ENCODE peak calls at places on chromosomes 2 and 18, in four cellular contexts. E, C, B and I are unnamed samples.

GRCh38 chr18:8803957-8804356 is 98.6 kb downstream of the MTCL1 start:
- DNase-seq in E (no peak), C (no peak), B (no peak), I (no peak)

GRCh38 chr2:37342636-37343211 is 1.7 kb upstream of the QPCT start:
- DNase-seq in E (no peak), C (no peak), B (no peak), I (no peak)

GRCh38 chr18:45958730-45959129 is 8.4 kb downstream of the EPG5 start:
- DNase-seq in E (no peak), C (no peak), B (no peak), I (no peak)

GRCh38 chr18:5066380-5066977 is 130.6 kb downstream of the AKAIN1 start:
- DNase-seq in E (no peak), C (no peak), B (no peak), I (no peak)

GRCh38 chr2:181305151-181306123 is 151.7 kb upstream of the ITGA4 start:
- DNase-seq in E (no peak), C (no peak), B (no peak), I (no peak)

GRCh38 chr2:16070648-16070971 is 130.3 kb downstream of the MYCN start:
- DNase-seq in E (no peak), C (no peak), B (no peak), I (no peak)

GRCh38 chr2:19874726-19875125 is 27.1 kb downstream of the TTC32 start:
- DNase-seq in E (no peak), C (no peak), B (no peak), I (no peak)

GRCh38 chr18:77131652-77132368 is 773 bp downstream of the MBP start:
- DNase-seq in E (peak; percentile 67), C (peak; percentile 50), B (no peak), I (peak; percentile 65)

GRCh38 chr18:47184419-47185050 is 8.4 kb upstream of the IER3IP1 start:
- DNase-seq in E (no peak), C (no peak), B (no peak), I (no peak)

GRCh38 chr2:53268626-53269025 is 499.0 kb upstream of the CHAC2 start:
- DNase-seq in E (no peak), C (no peak), B (no peak), I (no peak)

GRCh38 chr2:62286089-62286785 is 90.3 kb downstream of the B3GNT2 start:
- DNase-seq in E (no peak), C (no peak), B (no peak), I (no peak)

GRCh38 chr2:129092871-129093385 is 774.3 kb upstream of the HS6ST1 start:
- DNase-seq in E (no peak), C (no peak), B (no peak), I (peak; percentile 22)

GRCh38 chr18:43312891-43313290 is 35.6 kb upstream of the SYT4 start:
- DNase-seq in E (no peak), C (no peak), B (no peak), I (no peak)

GRCh38 chr2:137942785-137943034 is 21.6 kb upstream of the HNMT start:
- DNase-seq in E (no peak), C (no peak), B (no peak), I (no peak)

GRCh38 chr18:75127143-75128021 is 81.6 kb downstream of the PTGR3 start:
- DNase-seq in E (no peak), C (peak; percentile 54), B (no peak), I (peak; percentile 17)

GRCh38 chr2:113080134-113080533 is 12.4 kb downstream of the IL1F10 start:
- DNase-seq in E (no peak), C (peak; percentile 74), B (no peak), I (peak; percentile 70)

GRCh38 chr2:119263656-119264055 is 40.0 kb downstream of the STEAP3 start:
- DNase-seq in E (no peak), C (no peak), B (no peak), I (no peak)

GRCh38 chr2:237615631-237616249 is 11.6 kb upstream of the LRRFIP1 start:
- DNase-seq in E (no peak), C (no peak), B (no peak), I (no peak)

GRCh38 chr2:241803387-241804325 is 5.3 kb upstream of the NEU4 start:
- DNase-seq in E (peak; percentile 68), C (no peak), B (peak; percentile 1), I (peak; percentile 13)

GRCh38 chr2:187379869-187380268 is 68.2 kb downstream of the CALCRL start:
- DNase-seq in E (no peak), C (no peak), B (no peak), I (no peak)

GRCh38 chr2:102114851-102115497 is 27.6 kb upstream of the IL1R1 start:
- DNase-seq in E (peak; percentile 42), C (no peak), B (no peak), I (no peak)

GRCh38 chr2:230627806-230628724 is 84.6 kb upstream of the CAB39 start:
- DNase-seq in E (no peak), C (no peak), B (peak; percentile 53), I (no peak)

GRCh38 chr18:23837591-23837990 is 148.3 kb downstream of the LAMA3 start:
- DNase-seq in E (no peak), C (no peak), B (no peak), I (no peak)

GRCh38 chr2:45607701-45608100 is 3.4 kb downstream of the SRBD1 start:
- DNase-seq in E (no peak), C (peak; percentile 51), B (no peak), I (no peak)
- TF ChIP-seq CTCF in E (peak; percentile 10), C (peak; percentile 42), B (peak; percentile 45), I (peak; percentile 66)

DNA sequence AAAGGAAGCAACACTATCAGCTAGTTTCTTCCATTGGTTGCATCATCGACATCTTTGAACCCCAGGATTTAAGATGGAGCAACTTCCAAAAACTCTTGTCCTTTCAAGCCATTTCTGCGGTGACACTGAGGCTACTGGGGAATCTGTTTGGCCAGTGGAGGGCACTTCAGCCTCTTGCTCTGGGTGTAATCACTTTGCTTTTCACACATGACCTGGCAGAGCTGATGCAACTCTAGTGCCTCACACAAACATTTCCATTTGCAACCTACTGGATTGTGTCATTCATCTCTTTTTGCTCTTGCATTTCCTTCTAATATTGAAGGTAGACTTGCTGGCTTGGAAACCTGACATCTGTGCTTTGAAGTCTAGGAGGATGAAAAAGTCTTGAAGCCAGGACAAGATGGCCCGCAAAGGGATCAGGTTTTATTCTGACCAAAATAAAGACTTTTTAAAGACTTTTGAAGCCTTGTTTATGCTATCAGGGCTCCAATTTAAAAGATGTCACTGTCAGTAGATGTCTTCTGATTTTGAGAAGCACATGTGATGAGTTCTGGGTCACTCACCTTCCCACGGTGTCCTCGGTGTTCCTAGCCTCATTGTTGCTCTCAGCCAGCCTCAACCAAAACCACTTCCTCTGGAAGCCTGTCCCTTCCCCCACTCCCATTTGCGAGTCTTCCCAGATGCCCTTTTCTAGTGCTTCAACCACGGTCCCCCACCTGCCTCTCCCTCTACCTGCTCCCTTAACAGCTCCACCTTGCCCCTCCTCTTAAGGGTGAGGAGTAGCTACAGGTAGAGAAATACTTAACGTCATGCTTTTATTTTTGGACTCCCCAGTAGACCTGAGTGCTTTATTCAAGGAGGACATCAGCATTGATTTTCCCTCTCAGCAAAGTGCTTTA is 69.7 kb upstream of the KCNE4 start:
- DNase-seq in E (peak; percentile 19), C (peak; percentile 66), B (no peak), I (peak; percentile 16)
- TF ChIP-seq CTCF in E (no peak), C (peak; percentile 45), B (peak; percentile 84), I (peak; percentile 35)

GRCh38 chr2:196277002-196277401 is 105.6 kb upstream of the STK17B start:
- DNase-seq in E (no peak), C (peak; percentile 14), B (no peak), I (no peak)
- TF ChIP-seq CTCF in E (peak; percentile 35), C (peak; percentile 50), B (peak; percentile 62), I (peak; percentile 34)

GRCh38 chr2:142020368-142020767 is 110.4 kb downstream of the LRP1B start:
- DNase-seq in E (no peak), C (no peak), B (no peak), I (no peak)

GRCh38 chr2:142030735-142031134 is 100.1 kb downstream of the LRP1B start:
- DNase-seq in E (no peak), C (no peak), B (no peak), I (no peak)

GRCh38 chr2:142025394-142025793 is 105.4 kb downstream of the LRP1B start:
- DNase-seq in E (no peak), C (no peak), B (no peak), I (no peak)
- TF ChIP-seq CTCF in E (no peak), C (no peak), B (no peak), I (no peak)

GRCh38 chr2:35973737-35974132 is 381.8 kb upstream of the CRIM1 start:
- DNase-seq in E (no peak), C (no peak), B (no peak), I (no peak)

GRCh38 chr2:35976611-35977010 is 379.0 kb upstream of the CRIM1 start:
- DNase-seq in E (no peak), C (no peak), B (no peak), I (no peak)

GRCh38 chr2:35978218-35978617 is 377.4 kb upstream of the CRIM1 start:
- DNase-seq in E (no peak), C (no peak), B (no peak), I (no peak)

DNA sequence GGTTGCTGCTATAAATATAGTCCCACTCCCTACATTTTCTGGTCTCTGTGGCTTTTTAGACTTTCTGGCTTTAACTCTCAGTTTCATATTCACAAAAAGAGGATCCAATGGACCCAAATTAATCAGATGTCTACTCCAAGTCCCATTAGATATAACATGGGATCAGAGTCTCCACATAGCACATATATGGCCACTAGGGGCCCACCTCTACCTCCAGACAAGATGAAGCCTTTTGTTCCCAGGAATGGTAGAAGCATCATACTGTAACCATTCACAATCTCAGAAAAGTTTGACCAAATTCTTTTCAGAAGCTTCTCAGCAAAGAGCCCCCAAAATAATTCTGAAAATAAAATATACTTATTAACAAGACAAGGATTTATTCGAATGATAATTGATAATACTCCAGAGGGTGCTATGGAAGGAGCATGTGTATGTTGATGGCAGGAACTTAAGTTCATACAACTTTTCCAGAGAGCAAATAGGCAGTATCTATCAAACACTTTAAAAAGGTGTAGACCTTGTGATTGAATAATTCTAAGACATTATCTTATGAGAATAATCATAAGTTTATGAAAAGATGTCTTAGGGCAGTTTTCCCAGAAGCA is 382.3 kb upstream of the CRIM1 start:
- DNase-seq in E (no peak), C (peak; percentile 39), B (no peak), I (no peak)
- TF ChIP-seq CTCF in E (peak; percentile 34), C (peak; percentile 79), B (peak; percentile 66), I (peak; percentile 56)

DNA sequence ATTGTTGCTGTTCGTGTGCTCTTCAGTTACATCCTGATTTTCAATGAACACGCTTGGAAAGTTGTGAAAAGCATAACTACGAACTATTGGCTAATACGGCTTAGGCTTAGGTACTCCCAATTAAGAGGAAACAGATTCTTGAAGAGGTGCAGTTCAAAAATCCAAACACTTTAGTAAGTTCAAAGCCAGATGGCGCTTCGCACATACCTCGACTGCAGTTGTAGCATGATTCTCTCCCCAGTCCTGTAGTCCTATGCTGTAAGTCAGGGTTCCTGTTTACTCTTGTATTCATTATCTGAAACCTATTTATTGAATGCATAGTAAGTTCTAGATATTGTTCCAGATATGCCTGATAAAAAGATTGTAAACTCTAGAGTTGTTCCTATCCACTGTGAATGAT is 165.2 kb downstream of the TRIB2 start:
- DNase-seq in E (no peak), C (no peak), B (no peak), I (no peak)
- TF ChIP-seq CTCF in E (no peak), C (no peak), B (peak; percentile 25), I (no peak)